ENCODE peak calls at places on chromosomes 7 and 10, in ten cellular contexts. Y is tibial nerve, R is heart left ventricle, Q is transverse colon, G is NB4, V is lower leg skin, J is esophagus squamous epithelium, P is ovary, X is body of pancreas, L is uterus. H is an unnamed sample.
A peak's percentile ranks its signal among the peaks of the same experiment; 100 is the strongest.

GRCh38 chr7:75943864-75944263 is 28.9 kb downstream of the POR start:
- DNase-seq in Y (no peak), R (no peak), Q (peak; percentile 41), G (no peak), V (no peak), J (no peak), P (no peak), X (no peak), L (no peak), H (no peak)

GRCh38 chr7:14303536-14303935 is 314.1 kb upstream of the ETV1 start:
- DNase-seq in Y (no peak), R (no peak), Q (no peak), G (no peak), V (no peak), J (no peak), P (no peak), X (no peak), L (no peak), H (no peak)

GRCh38 chr7:152329469-152329868 is 106.3 kb downstream of the KMT2C start:
- DNase-seq in Y (no peak), R (no peak), Q (no peak), G (no peak), V (no peak), J (no peak), P (no peak), X (no peak), L (no peak), H (no peak)

GRCh38 chr10:124152139-124152780 is 58.9 kb upstream of the CHST15 start:
- DNase-seq in Y (peak; percentile 42), R (peak; percentile 59), Q (peak; percentile 49), G (no peak), V (no peak), J (no peak), P (peak; percentile 56), X (no peak), L (no peak), H (peak; percentile 38)

GRCh38 chr7:106757846-106758245 is 96.9 kb upstream of the CCDC71L start:
- DNase-seq in Y (peak; percentile 57), R (peak; percentile 39), Q (peak; percentile 38), G (no peak), V (no peak), J (no peak), P (peak; percentile 39), X (no peak), L (peak; percentile 17), H (peak; percentile 68)

GRCh38 chr10:88157981-88158465 is 294.6 kb downstream of the PTEN start:
- DNase-seq in Y (peak; percentile 48), R (no peak), Q (no peak), G (peak; percentile 54), V (no peak), J (no peak), P (no peak), X (no peak), L (peak; percentile 61), H (peak; percentile 43)

GRCh38 chr10:43749145-43749576 is 100.5 kb upstream of the ZNF32 start:
- DNase-seq in Y (no peak), R (no peak), Q (no peak), G (no peak), V (no peak), J (no peak), P (no peak), X (peak; percentile 89), L (no peak), H (no peak)

GRCh38 chr10:16565604-16566003 is 43.9 kb upstream of the C1QL3 start:
- DNase-seq in Y (no peak), R (no peak), Q (no peak), G (no peak), V (no peak), J (no peak), P (no peak), X (no peak), L (no peak), H (no peak)

GRCh38 chr7:93725954-93726353 is 151.4 kb upstream of the CALCR start:
- DNase-seq in Y (no peak), R (no peak), Q (no peak), G (no peak), V (no peak), J (no peak), P (no peak), X (no peak), L (no peak), H (no peak)
- TF ChIP-seq CTCF in Y (no peak), R (no peak), Q (no peak), G (no peak), V (no peak), J (no peak), P (no peak), X (no peak), L (no peak), H (no peak)

GRCh38 chr7:55570218-55570873 is 2.0 kb downstream of the VOPP1 start:
- DNase-seq in Y (no peak), R (no peak), Q (no peak), G (no peak), V (peak; percentile 76), J (no peak), P (no peak), X (no peak), L (no peak), H (no peak)
- H3K4me3 ChIP-seq in Y (no peak overlapping the region), R (peak overlapping the region; percentile 97), Q (no peak overlapping the region), G (no peak overlapping the region), V (no peak overlapping the region), J (no peak overlapping the region), P (no peak overlapping the region), X (no peak overlapping the region), L (no peak overlapping the region), H (no peak overlapping the region)

GRCh38 chr10:101031796-101032636 is 982 bp downstream of the SFXN3 start:
- DNase-seq in Y (peak; percentile 73), R (peak; percentile 83), Q (peak; percentile 86), G (peak; percentile 81), V (peak; percentile 97), J (no peak), P (peak; percentile 82), X (peak; percentile 75), L (peak; percentile 78), H (peak; percentile 89)
- TF ChIP-seq POLR2A in Y (peak; percentile 42), R (peak; percentile 65), Q (peak; percentile 59), G (peak; percentile 50), V (no peak), J (peak; percentile 73), P (peak; percentile 46), X (no peak), L (peak; percentile 84), H (peak; percentile 67)

GRCh38 chr7:73454424-73454823 is 20.8 kb downstream of the FZD9 start:
- DNase-seq in Y (no peak), R (no peak), Q (no peak), G (no peak), V (no peak), J (no peak), P (no peak), X (no peak), L (no peak), H (no peak)

GRCh38 chr7:73448609-73449008 is 15.0 kb downstream of the FZD9 start:
- DNase-seq in Y (no peak), R (no peak), Q (no peak), G (no peak), V (no peak), J (no peak), P (no peak), X (no peak), L (no peak), H (no peak)

GRCh38 chr7:73449422-73449821 is 15.8 kb downstream of the FZD9 start:
- DNase-seq in Y (no peak), R (no peak), Q (no peak), G (no peak), V (no peak), J (no peak), P (no peak), X (no peak), L (no peak), H (no peak)

GRCh38 chr7:73451780-73452398 is 18.3 kb downstream of the FZD9 start:
- DNase-seq in Y (peak; percentile 39), R (no peak), Q (no peak), G (peak; percentile 78), V (no peak), J (no peak), P (no peak), X (peak; percentile 49), L (no peak), H (no peak)

GRCh38 chr7:73452999-73453635 is 19.5 kb downstream of the FZD9 start:
- DNase-seq in Y (no peak), R (no peak), Q (no peak), G (no peak), V (no peak), J (no peak), P (no peak), X (no peak), L (no peak), H (peak; percentile 52)
- TF ChIP-seq CTCF in Y (no peak), R (no peak), Q (no peak), G (no peak), V (no peak), J (no peak), P (no peak), X (no peak), L (no peak), H (no peak)

GRCh38 chr7:122303971-122304603 is 463 bp downstream of the FEZF1 start:
- DNase-seq in Y (no peak), R (no peak), Q (no peak), G (no peak), V (no peak), J (no peak), P (no peak), X (no peak), L (no peak), H (no peak)

GRCh38 chr7:122301858-122302745 is 2.4 kb downstream of the FEZF1 start:
- DNase-seq in Y (no peak), R (no peak), Q (no peak), G (no peak), V (no peak), J (no peak), P (no peak), X (no peak), L (no peak), H (no peak)

GRCh38 chr7:122302826-122303521 is 1.6 kb downstream of the FEZF1 start:
- DNase-seq in Y (no peak), R (no peak), Q (no peak), G (no peak), V (no peak), J (no peak), P (no peak), X (no peak), L (no peak), H (no peak)

GRCh38 chr7:122304604-122304975 is at the start of gene FEZF1:
- DNase-seq in Y (no peak), R (no peak), Q (no peak), G (no peak), V (no peak), J (no peak), P (no peak), X (peak; percentile 42), L (no peak), H (no peak)

GRCh38 chr7:122303522-122303970 is 1.0 kb downstream of the FEZF1 start:
- DNase-seq in Y (no peak), R (no peak), Q (no peak), G (no peak), V (no peak), J (no peak), P (no peak), X (no peak), L (no peak), H (no peak)
- H3K4me3 ChIP-seq in Y (no peak overlapping the region), R (no peak overlapping the region), Q (no peak overlapping the region), G (no peak overlapping the region), V (no peak overlapping the region), J (no peak overlapping the region), P (no peak overlapping the region), X (no peak overlapping the region), L (no peak overlapping the region), H (no peak overlapping the region)

GRCh38 chr10:30553625-30554442 is 75.7 kb downstream of the LYZL2 start:
- DNase-seq in Y (peak; percentile 76), R (peak; percentile 81), Q (peak; percentile 82), G (peak; percentile 42), V (peak; percentile 95), J (no peak), P (peak; percentile 79), X (peak; percentile 36), L (peak; percentile 69), H (peak; percentile 86)
- TF ChIP-seq POLR2A in Y (no peak), R (peak; percentile 35), Q (peak; percentile 59), G (no peak), V (no peak), J (peak; percentile 47), P (peak; percentile 7), X (no peak), L (peak; percentile 57), H (no peak)

H was measured in adrenal gland.